ENCODE peak calls at places on chromosomes 6 and 20, in six cellular contexts. J is activated T-cell treated with anti-CD3 and anti-CD28 coated beads for 1 hour; G is stimulated activated CD4-positive, alpha-beta T cell treated with anti-CD3 and anti-CD28 coated beads, TNF-alpha, amount 100 ng/mL, for 24 hours; K is T follicular helper cell; X is EH; L is fibroblast of mammary gland. R is an unnamed sample.

GRCh38 chr20:1528811-1529210 is 28.7 kb downstream of the SIRPD start:
- DNase-seq in J (no peak), G (no peak), K (no peak), X (peak; percentile 37), L (peak; percentile 36), R (peak; percentile 15)

GRCh38 chr6:151012321-151013294 is 147.1 kb downstream of the MTHFD1L start:
- DNase-seq in J (no peak), G (no peak), K (no peak), X (peak; percentile 54), L (peak; percentile 55), R (peak; percentile 70)

GRCh38 chr6:14555804-14556203 is 438.2 kb downstream of the CD83 start:
- DNase-seq in J (no peak), G (no peak), K (no peak), X (no peak), L (no peak), R (no peak)

GRCh38 chr6:44217332-44218143 is 812 bp downstream of the MYMX start:
- DNase-seq in J (no peak), G (no peak), K (no peak), X (no peak), L (no peak), R (no peak)

GRCh38 chr6:128600397-128600951 is 80.1 kb upstream of the PTPRK start:
- DNase-seq in J (no peak), G (no peak), K (no peak), X (peak; percentile 97), L (peak; percentile 95), R (peak; percentile 91)

GRCh38 chr20:48157970-48158369 is 372.7 kb upstream of the SULF2 start:
- DNase-seq in J (no peak), G (no peak), K (no peak), X (peak; percentile 35), L (no peak), R (peak; percentile 62)

GRCh38 chr6:72321741-72322140 is 300.1 kb upstream of the KCNQ5 start:
- DNase-seq in J (no peak), G (no peak), K (no peak), X (peak; percentile 67), L (peak; percentile 66), R (peak; percentile 27)

GRCh38 chr6:100307561-100307960 is 157.2 kb downstream of the SIM1 start:
- DNase-seq in J (no peak), G (no peak), K (no peak), X (no peak), L (no peak), R (no peak)

GRCh38 chr6:72826033-72826432 is 204.2 kb downstream of the KCNQ5 start:
- DNase-seq in J (no peak), G (no peak), K (no peak), X (peak; percentile 85), L (peak; percentile 72), R (peak; percentile 28)

GRCh38 chr20:57030611-57031600 is 235.5 kb downstream of the BMP7 start:
- DNase-seq in J (no peak), G (no peak), K (no peak), X (peak; percentile 90), L (peak; percentile 12), R (peak; percentile 51)

GRCh38 chr6:29502597-29502996 is 14.8 kb upstream of the MAS1L start:
- DNase-seq in J (no peak), G (no peak), K (no peak), X (no peak), L (peak; percentile 64), R (no peak)

GRCh38 chr6:148342146-148343027 is at the start of gene SASH1:
- DNase-seq in J (no peak), G (no peak), K (no peak), X (peak; percentile 82), L (peak; percentile 81), R (peak; percentile 82)

R was measured in iris pigment epithelial cell.